ENCODE peak calls at places on chromosomes 7 and 10, in nine cellular contexts. L is EL; X is cardiac fibroblast; K is AG20443; R is activated T-helper 9 cell treated with anti-CD3 and anti-CD28 coated beads, Interleukin-2, amount 50 U/mL, for 16 hours; J is DND-41; V is iPS DF 19.7; G is hepatic stellate cell; N is HuH-7.5. F is an unnamed sample.

GRCh38 chr10:84373000-84373399 is 44.6 kb downstream of the CCSER2 start:
- DNase-seq in L (no peak), X (no peak), K (no peak), R (no peak), J (no peak), V (no peak), G (no peak), N (no peak), F (no peak)

GRCh38 chr7:135508853-135509588 is 881 bp downstream of the CNOT4 start:
- DNase-seq in L (peak), X (peak), K (peak), R (peak), J (peak), V (no peak), G (peak), N (peak), F (peak)

GRCh38 chr10:19929466-19930140 is 113.4 kb downstream of the PLXDC2 start:
- DNase-seq in L (no peak), X (peak), K (peak), R (no peak), J (no peak), V (no peak), G (peak), N (no peak), F (no peak)

GRCh38 chr10:93854985-93855384 is 38.8 kb upstream of the SLC35G1 start:
- DNase-seq in L (no peak), X (peak), K (no peak), R (no peak), J (no peak), V (no peak), G (no peak), N (peak), F (no peak)

GRCh38 chr10:6562221-6562620 is 17.9 kb downstream of the PRKCQ start:
- DNase-seq in L (no peak), X (no peak), K (no peak), R (no peak), J (no peak), V (no peak), G (no peak), N (no peak), F (no peak)

GRCh38 chr7:38940774-38941173 is 31.8 kb upstream of the VPS41 start:
- DNase-seq in L (no peak), X (no peak), K (no peak), R (no peak), J (no peak), V (no peak), G (no peak), N (no peak), F (no peak)

GRCh38 chr7:91270372-91270771 is 6.1 kb downstream of the FZD1 start:
- DNase-seq in L (no peak), X (no peak), K (no peak), R (no peak), J (no peak), V (no peak), G (no peak), N (no peak), F (peak)

GRCh38 chr7:129108583-129108982 is 35.9 kb upstream of the TSPAN33 start:
- DNase-seq in L (no peak), X (no peak), K (no peak), R (no peak), J (no peak), V (no peak), G (no peak), N (no peak), F (no peak)

GRCh38 chr10:77445562-77445961 is 192.0 kb downstream of the KCNMA1 start:
- DNase-seq in L (no peak), X (no peak), K (no peak), R (no peak), J (no peak), V (no peak), G (no peak), N (no peak), F (no peak)

GRCh38 chr7:2540133-2540532 is 15.2 kb downstream of the BRAT1 start:
- DNase-seq in L (no peak), X (no peak), K (no peak), R (no peak), J (no peak), V (no peak), G (no peak), N (no peak), F (no peak)

GRCh38 chr7:137544450-137545058 is 201.0 kb upstream of the PTN start:
- DNase-seq in L (no peak), X (no peak), K (no peak), R (no peak), J (no peak), V (no peak), G (no peak), N (no peak), F (no peak)